ENCODE peak calls at places on chromosomes 1 and 21, in ten cellular contexts. N is left lung, G is RWPE2, M is PC-3, H is kidney, A is ovary, D is IMR-90, R is stomach, T is right cardiac atrium, P is A549. E is an unnamed sample. For H3K9me3 and H3K4me1, the result is how much of the 10 kb centered on the place peaks cover.

GRCh38 chr21:45845063-45845789 is 136.3 kb upstream of the COL6A1 start:
- DNase-seq in T (no peak), A (no peak), D (no peak), P (no peak), M (no peak), G (peak), N (no peak), H (no peak), R (peak), E (no peak)

GRCh38 chr1:88357690-88358089 is 326.4 kb upstream of the PKN2 start:
- DNase-seq in T (no peak), H (no peak), R (no peak), D (no peak), M (no peak), A (peak), N (no peak), P (no peak), G (no peak), E (no peak)

GRCh38 chr1:241464985-241465384 is 54.6 kb downstream of the FH start:
- DNase-seq in R (no peak), D (no peak), A (no peak), N (no peak), M (no peak), T (no peak), G (no peak), P (no peak), H (no peak), E (no peak)

GRCh38 chr21:45513741-45514310 is 28.4 kb downstream of the SLC19A1 start:
- DNase-seq in H (peak), R (no peak), T (peak), A (peak), D (no peak), M (no peak), P (no peak), G (peak), N (peak), E (no peak)

GRCh38 chr1:6460349-6461236 is 5.4 kb downstream of the TNFRSF25 start:
- DNase-seq in T (no peak), G (no peak), A (no peak), P (no peak), D (no peak), N (no peak), M (no peak), H (peak), R (peak), E (peak)

GRCh38 chr1:183023146-183023600 is at the start of gene LAMC1:
- DNase-seq in H (peak), G (peak), P (peak), M (peak), N (peak), T (peak), D (peak), R (peak), A (peak), E (peak)

GRCh38 chr1:17994046-17994445 is 113.6 kb upstream of the IGSF21 start:
- DNase-seq in G (no peak), D (no peak), T (no peak), P (no peak), R (peak), A (no peak), M (no peak), N (no peak), H (no peak), E (no peak)

GRCh38 chr1:154862927-154863701 is 7.0 kb downstream of the KCNN3 start:
- DNase-seq in P (no peak), D (no peak), N (no peak), R (no peak), G (no peak), H (no peak), A (no peak), T (no peak), M (no peak), E (no peak)

GRCh38 chr1:8510041-8510823 is 192.3 kb downstream of the SLC45A1 start:
- DNase-seq in N (no peak), H (no peak), P (no peak), D (peak), T (no peak), M (no peak), A (no peak), G (no peak), R (no peak), E (peak)

GRCh38 chr1:27058976-27059688 is 46.5 kb upstream of the TENT5B start:
- DNase-seq in P (no peak), D (no peak), H (no peak), M (no peak), T (no peak), G (no peak), R (no peak), A (no peak), N (no peak), E (no peak)

GRCh38 chr1:200739499-200740290 is 1.0 kb downstream of the CAMSAP2 start:
- DNase-seq in G (no peak), P (peak), M (peak), D (no peak), H (no peak), T (peak), A (peak), N (peak), R (peak), E (peak)

GRCh38 chr1:81170721-81171120 is 630.0 kb upstream of the ADGRL2 start:
- DNase-seq in D (no peak), H (no peak), M (no peak), P (no peak), G (no peak), A (no peak), T (no peak), R (no peak), N (no peak), E (no peak)

GRCh38 chr1:81174811-81175476 is 625.8 kb upstream of the ADGRL2 start:
- DNase-seq in R (no peak), H (no peak), G (peak), M (peak), A (no peak), T (no peak), P (no peak), N (no peak), D (peak), E (no peak)

GRCh38 chr1:81174052-81174451 is 626.7 kb upstream of the ADGRL2 start:
- DNase-seq in P (no peak), T (no peak), N (no peak), H (no peak), R (no peak), D (peak), M (peak), G (peak), A (no peak), E (no peak)

GRCh38 chr1:81172483-81172882 is 628.3 kb upstream of the ADGRL2 start:
- DNase-seq in R (no peak), T (no peak), M (no peak), P (no peak), G (no peak), D (no peak), H (no peak), N (no peak), A (no peak), E (no peak)
- H3K9me3 ChIP-seq in R (under half), T (under half), M (under half), P (under half), G (under half), D (under half), H (under half), N (under half), A (under half), E (under half)

GRCh38 chr1:109258481-109259466 is 9.4 kb downstream of the CELSR2 start:
- DNase-seq in T (no peak), G (no peak), A (peak), N (peak), R (no peak), D (no peak), P (no peak), M (no peak), H (peak), E (no peak)

GRCh38 chr1:109256085-109256484 is 6.7 kb downstream of the CELSR2 start:
- DNase-seq in N (peak), M (no peak), H (no peak), A (no peak), P (no peak), D (no peak), T (no peak), G (no peak), R (no peak), E (peak)

GRCh38 chr1:109255673-109256072 is 6.3 kb downstream of the CELSR2 start:
- DNase-seq in H (no peak), R (no peak), D (no peak), N (peak), A (no peak), P (no peak), G (no peak), T (no peak), M (no peak), E (no peak)

GRCh38 chr1:109257682-109258421 is 8.5 kb downstream of the CELSR2 start:
- DNase-seq in M (no peak), N (peak), D (no peak), P (no peak), H (peak), T (no peak), G (no peak), R (no peak), A (no peak), E (no peak)

GRCh38 chr1:109256971-109257681 is 7.8 kb downstream of the CELSR2 start:
- DNase-seq in R (no peak), D (peak), A (no peak), P (no peak), G (no peak), T (no peak), M (peak), N (no peak), H (no peak), E (no peak)
- H3K4me1 ChIP-seq in R (under half), D (under half), A (under half), P (under half), G (under half), T (under half), M (under half), N (under half), H (under half), E (under half)

GRCh38 chr1:152169356-152170025 is 10.5 kb upstream of the RPTN start:
- DNase-seq in P (no peak), R (no peak), G (no peak), D (no peak), M (no peak), N (no peak), T (no peak), H (no peak), A (no peak), E (no peak)
- H3K9me3 ChIP-seq in P (under half), R (under half), G (under half), D (under half), M (under half), N (under half), T (under half), H (under half), A (under half), E (under half)

DNA sequence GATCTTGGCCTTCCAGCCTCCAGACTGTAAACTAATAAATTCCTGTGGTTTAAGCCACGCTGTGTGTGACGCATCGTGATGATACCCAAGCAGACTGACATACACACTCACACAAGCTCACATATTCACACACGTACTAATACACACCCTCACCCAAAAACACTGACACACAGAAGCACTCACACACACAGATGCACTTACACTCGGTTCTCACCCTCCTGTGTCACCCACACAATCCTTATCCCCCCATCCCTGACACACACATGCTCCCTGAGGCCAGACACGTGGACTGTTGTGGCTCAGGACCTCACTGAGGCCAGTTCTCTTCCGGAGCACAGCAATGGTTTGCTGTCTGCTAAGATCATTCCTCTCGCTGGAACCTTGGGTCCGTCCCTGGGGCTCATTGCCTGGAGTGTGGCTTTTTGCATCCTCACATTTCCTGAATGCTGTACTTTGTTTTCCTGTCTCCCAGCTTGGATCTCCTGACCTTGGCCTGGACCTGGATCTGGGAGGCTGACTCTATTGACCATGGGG is 76.9 kb upstream of the LYST start:
- DNase-seq in R (no peak), A (no peak), N (no peak), D (peak), M (peak), P (no peak), G (no peak), T (no peak), H (no peak), E (peak)
- H3K4me1 ChIP-seq in R (under half), A (under half), N (under half), D (under half), M (under half), P (under half), G (under half), T (under half), H (under half), E (under half)

GRCh38 chr1:50415235-50416149 is 7.8 kb downstream of the DMRTA2 start:
- DNase-seq in A (no peak), H (no peak), P (no peak), M (no peak), T (no peak), G (no peak), D (no peak), R (no peak), N (no peak), E (no peak)
- H3K9me3 ChIP-seq in A (under half), H (under half), P (under half), M (under half), T (under half), G (under half), D (under half), R (under half), N (under half), E (under half)

DNA sequence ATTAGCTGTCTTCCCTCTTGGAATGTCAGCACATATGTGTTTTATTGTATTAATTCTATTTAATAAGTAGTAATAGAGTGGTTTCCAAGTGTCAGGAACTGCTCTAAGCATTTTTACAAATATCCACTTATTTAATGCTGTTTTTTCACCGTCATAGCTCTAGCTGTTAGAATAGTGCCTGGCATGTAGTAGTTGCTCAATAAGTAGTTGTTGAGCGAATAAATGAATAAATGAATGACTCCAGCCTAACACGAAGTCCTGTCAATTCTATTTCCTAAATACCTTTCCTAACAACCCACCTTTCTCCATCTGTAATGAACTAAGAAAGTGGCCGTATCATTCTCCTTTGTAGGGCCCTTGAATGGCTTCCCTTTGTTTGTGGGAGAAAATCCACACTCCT is 312.5 kb downstream of the DISC1 start:
- DNase-seq in A (no peak), M (no peak), R (no peak), H (no peak), P (no peak), D (no peak), N (no peak), T (no peak), G (no peak), E (no peak)
- H3K4me1 ChIP-seq in A (under half), M (under half), R (under half), H (under half), P (under half), D (under half), N (under half), T (under half), G (under half), E (half or more)

GRCh38 chr1:227854189-227854588 is 38.7 kb downstream of the PRSS38 start:
- DNase-seq in A (no peak), R (no peak), P (no peak), H (no peak), D (no peak), N (no peak), T (no peak), M (no peak), G (no peak), E (no peak)
- H3K9me3 ChIP-seq in A (under half), R (under half), P (under half), H (under half), D (under half), N (under half), T (under half), M (under half), G (under half), E (under half)

DNA sequence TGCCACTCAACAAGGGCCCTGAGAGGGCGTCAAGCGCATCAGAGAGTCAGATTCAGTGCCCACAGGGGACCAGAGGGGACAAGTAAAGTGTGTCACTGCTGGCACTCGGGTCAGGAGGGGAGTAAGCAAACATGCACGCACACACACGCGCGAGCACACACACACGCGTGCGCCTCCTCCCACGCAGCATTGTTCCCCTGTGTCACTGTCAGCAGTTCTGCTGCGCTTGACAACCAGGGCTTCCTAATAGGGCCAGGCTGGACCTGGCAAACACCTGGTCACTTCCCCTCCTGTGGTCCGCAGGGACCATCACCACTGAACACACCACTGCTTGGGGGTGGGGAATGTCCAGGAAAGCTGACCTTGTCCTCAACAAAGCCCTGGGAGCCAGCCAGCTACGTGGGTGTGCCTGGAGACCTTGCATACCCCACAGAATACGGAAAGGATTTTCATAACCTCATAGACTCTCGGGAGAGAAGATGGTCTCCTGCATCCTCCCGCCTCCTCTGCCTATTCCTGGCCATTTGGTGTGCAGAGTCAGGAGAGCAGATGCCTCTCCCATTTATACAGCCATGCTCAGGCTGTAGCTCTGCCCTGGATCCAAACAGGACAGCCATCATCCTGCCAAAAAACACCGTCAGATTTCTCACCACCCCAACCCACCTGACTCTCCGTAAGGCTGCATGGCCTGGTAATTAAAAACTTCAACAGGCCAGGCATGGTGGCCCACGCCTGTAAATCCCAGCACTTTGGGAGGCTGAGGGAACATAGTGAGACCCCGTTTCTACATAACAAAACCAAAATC is 73.2 kb downstream of the SSBP3 start:
- DNase-seq in M (no peak), D (no peak), R (no peak), H (no peak), G (no peak), T (peak), N (no peak), A (peak), P (no peak), E (no peak)
- H3K4me1 ChIP-seq in M (under half), D (half or more), R (half or more), H (under half), G (under half), T (under half), N (under half), A (half or more), P (under half), E (half or more)

GRCh38 chr21:25508364-25508763 is 98.9 kb downstream of the MRPL39 start:
- DNase-seq in T (no peak), A (no peak), R (no peak), D (peak), H (no peak), P (no peak), M (no peak), N (no peak), G (no peak), E (no peak)
- H3K9me3 ChIP-seq in T (under half), A (under half), R (under half), D (under half), H (under half), P (under half), M (under half), N (under half), G (under half), E (under half)